ENCODE peak calls at places on chromosomes 1 and 21, in four cellular contexts. One of them, this sample, is unnamed.

GRCh38 chr1:26597629-26598039 is 68.1 kb downstream of the RPS6KA1 start:
- DNase-seq in EL: peak
- DNase-seq in fibroblast of mammary gland: peak
- DNase-seq in lower lobe of right lung: no peak
- DNase-seq in this sample: peak

GRCh38 chr1:210294991-210295773 is 33.5 kb upstream of the HHAT start:
- DNase-seq in EL: peak
- DNase-seq in fibroblast of mammary gland: peak
- DNase-seq in lower lobe of right lung: peak
- DNase-seq in this sample: peak

GRCh38 chr1:215749423-215749822 is 182.3 kb downstream of the KCTD3 start:
- DNase-seq in fibroblast of mammary gland: peak
- DNase-seq in lower lobe of right lung: no peak
- DNase-seq in EL: peak
- DNase-seq in this sample: peak

GRCh38 chr21:38306833-38307232 is 50.0 kb downstream of the KCNJ15 start:
- DNase-seq in lower lobe of right lung: no peak
- DNase-seq in fibroblast of mammary gland: peak
- DNase-seq in EL: peak
- DNase-seq in this sample: peak

GRCh38 chr21:34078915-34079314 is 5.5 kb downstream of the MRPS6 start:
- DNase-seq in EL: no peak
- DNase-seq in lower lobe of right lung: no peak
- DNase-seq in fibroblast of mammary gland: no peak
- DNase-seq in this sample: peak

GRCh38 chr1:66435541-66435940 is 98.4 kb upstream of the SGIP1 start:
- DNase-seq in EL: no peak
- DNase-seq in fibroblast of mammary gland: no peak
- DNase-seq in lower lobe of right lung: no peak
- DNase-seq in this sample: no peak

GRCh38 chr1:172469717-172470116 is 25.8 kb upstream of the PIGC start:
- DNase-seq in fibroblast of mammary gland: no peak
- DNase-seq in EL: no peak
- DNase-seq in lower lobe of right lung: no peak
- DNase-seq in this sample: no peak

GRCh38 chr1:91916811-91917460 is 31.0 kb upstream of the TGFBR3 start:
- DNase-seq in lower lobe of right lung: no peak
- DNase-seq in EL: no peak
- DNase-seq in fibroblast of mammary gland: no peak
- DNase-seq in this sample: no peak

GRCh38 chr1:174466607-174467006 is 18.8 kb downstream of the GPR52 start:
- DNase-seq in fibroblast of mammary gland: no peak
- DNase-seq in EL: no peak
- DNase-seq in lower lobe of right lung: no peak
- DNase-seq in this sample: no peak

GRCh38 chr1:223860051-223860559 is 14.4 kb upstream of the TP53BP2 start:
- DNase-seq in EL: no peak
- DNase-seq in lower lobe of right lung: no peak
- DNase-seq in fibroblast of mammary gland: no peak
- DNase-seq in this sample: peak

GRCh38 chr21:36127250-36127904 is 7.5 kb upstream of the CBR3 start:
- DNase-seq in EL: no peak
- DNase-seq in fibroblast of mammary gland: no peak
- DNase-seq in lower lobe of right lung: no peak
- DNase-seq in this sample: peak

GRCh38 chr1:201565771-201566528 is 27.0 kb downstream of the NAV1 start:
- DNase-seq in EL: no peak
- DNase-seq in fibroblast of mammary gland: no peak
- DNase-seq in lower lobe of right lung: peak
- DNase-seq in this sample: no peak

GRCh38 chr21:36693144-36694040 is 5.5 kb upstream of the SIM2 start:
- DNase-seq in EL: no peak
- DNase-seq in fibroblast of mammary gland: no peak
- DNase-seq in lower lobe of right lung: no peak
- DNase-seq in this sample: no peak

GRCh38 chr1:227010645-227011044 is 70.6 kb downstream of the COQ8A start:
- DNase-seq in lower lobe of right lung: no peak
- DNase-seq in fibroblast of mammary gland: no peak
- DNase-seq in EL: no peak
- DNase-seq in this sample: no peak

GRCh38 chr1:209882286-209882685 is 54.5 kb downstream of the UTP25 start:
- DNase-seq in EL: no peak
- DNase-seq in fibroblast of mammary gland: no peak
- DNase-seq in lower lobe of right lung: no peak
- DNase-seq in this sample: no peak

GRCh38 chr1:45266151-45266801 is 59.9 kb upstream of the ZSWIM5 start:
- DNase-seq in fibroblast of mammary gland: peak
- DNase-seq in EL: peak
- DNase-seq in lower lobe of right lung: no peak
- DNase-seq in this sample: peak

GRCh38 chr21:15849925-15850324 is 120.1 kb downstream of the USP25 start:
- DNase-seq in EL: no peak
- DNase-seq in fibroblast of mammary gland: no peak
- DNase-seq in lower lobe of right lung: no peak
- DNase-seq in this sample: no peak

GRCh38 chr1:8649027-8649426 is 168.4 kb downstream of the RERE start:
- DNase-seq in lower lobe of right lung: no peak
- DNase-seq in EL: no peak
- DNase-seq in fibroblast of mammary gland: no peak
- DNase-seq in this sample: peak